ENCODE peak calls at places on chromosomes 13 and 19, in seven cellular contexts. R is activated CD8-positive, alpha-beta T cell treated with anti-CD3 and anti-CD28 coated beads for 36 hours; W is IMR-90; A is dorsolateral prefrontal cortex; B is cardiac fibroblast; D is foreskin fibroblast; N is H9. G is an unnamed sample.
A peak's percentile ranks its signal among the peaks of the same experiment; 100 is the strongest.

GRCh38 chr13:80341771-80342271 is 895 bp upstream of the SPRY2 start:
- DNase-seq in R (peak; percentile 18), W (peak; percentile 43), A (no peak), B (peak; percentile 65), D (no peak), N (peak; percentile 53), G (no peak)

GRCh38 chr13:20160346-20161274 is at the start of gene GJA3:
- DNase-seq in R (peak; percentile 71), W (peak; percentile 39), A (no peak), B (peak; percentile 25), D (peak; percentile 41), N (peak; percentile 77), G (no peak)

GRCh38 chr19:55092423-55093318 is 17.0 kb downstream of the EPS8L1 start:
- DNase-seq in R (no peak), W (no peak), A (no peak), B (no peak), D (no peak), N (peak; percentile 88), G (no peak)

GRCh38 chr19:39140195-39140516 is 14.6 kb downstream of the PAK4 start:
- DNase-seq in R (no peak), W (no peak), A (no peak), B (no peak), D (no peak), N (no peak), G (no peak)

GRCh38 chr13:19587635-19588300 is 26.4 kb upstream of the TPTE2 start:
- DNase-seq in R (peak; percentile 53), W (peak; percentile 52), A (no peak), B (peak; percentile 56), D (peak; percentile 29), N (no peak), G (no peak)

GRCh38 chr19:50759886-50760285 is 10.4 kb upstream of the GPR32 start:
- DNase-seq in R (no peak), W (peak; percentile 32), A (no peak), B (peak; percentile 28), D (peak; percentile 6), N (no peak), G (no peak)

GRCh38 chr19:54297759-54298305 is 15.1 kb downstream of the LILRA5 start:
- DNase-seq in R (no peak), W (no peak), A (no peak), B (no peak), D (no peak), N (no peak), G (no peak)

GRCh38 chr13:30821421-30821820 is 84.7 kb upstream of the MEDAG start:
- DNase-seq in R (no peak), W (no peak), A (no peak), B (no peak), D (no peak), N (no peak), G (no peak)

GRCh38 chr19:21704320-21704719 is 63.1 kb downstream of the ZNF100 start:
- DNase-seq in R (no peak), W (no peak), A (no peak), B (no peak), D (no peak), N (no peak), G (no peak)

GRCh38 chr19:47187023-47187655 is 43.9 kb downstream of the BBC3 start:
- DNase-seq in R (no peak), W (no peak), A (no peak), B (no peak), D (no peak), N (no peak), G (no peak)

GRCh38 chr13:112634102-112634501 is 46.1 kb upstream of the TUBGCP3 start:
- DNase-seq in R (no peak), W (no peak), A (no peak), B (no peak), D (no peak), N (no peak), G (no peak)

GRCh38 chr13:111981006-111981405 is 85.9 kb upstream of the SOX1 start:
- DNase-seq in R (no peak), W (no peak), A (no peak), B (no peak), D (no peak), N (no peak), G (no peak)

GRCh38 chr19:1312732-1313694 is 27.3 kb downstream of the EFNA2 start:
- DNase-seq in R (no peak), W (peak; percentile 58), A (no peak), B (peak; percentile 19), D (peak; percentile 15), N (no peak), G (no peak)

GRCh38 chr19:57241181-57241580 is 749 bp downstream of the ZNF805 start:
- DNase-seq in R (peak; percentile 6), W (peak; percentile 37), A (no peak), B (peak; percentile 51), D (peak; percentile 19), N (no peak), G (no peak)

GRCh38 chr13:102580552-102581169 is 16.1 kb upstream of the TPP2 start:
- DNase-seq in R (peak; percentile 42), W (peak; percentile 80), A (no peak), B (peak; percentile 83), D (peak; percentile 48), N (no peak), G (no peak)

GRCh38 chr19:8074501-8074900 is 21.9 kb downstream of the CCL25 start:
- DNase-seq in R (no peak), W (no peak), A (no peak), B (no peak), D (no peak), N (no peak), G (no peak)

GRCh38 chr13:70098669-70099068 is 9.0 kb upstream of the ATXN8OS start:
- DNase-seq in R (no peak), W (no peak), A (no peak), B (no peak), D (no peak), N (no peak), G (no peak)

GRCh38 chr19:38386968-38387549 is 775 bp downstream of the GGN start:
- DNase-seq in R (no peak), W (no peak), A (no peak), B (no peak), D (no peak), N (no peak), G (no peak)

GRCh38 chr19:2253106-2254051 is 2.8 kb downstream of the JSRP1 start:
- DNase-seq in R (peak; percentile 65), W (no peak), A (no peak), B (no peak), D (no peak), N (peak; percentile 79), G (no peak)

GRCh38 chr13:24985102-24985501 is 110.8 kb upstream of the PABPC3 start:
- DNase-seq in R (no peak), W (no peak), A (no peak), B (no peak), D (no peak), N (peak; percentile 65), G (no peak)

GRCh38 chr13:105008606-105009005 is 1526.9 kb downstream of the EFNB2 start:
- DNase-seq in R (no peak), W (no peak), A (no peak), B (no peak), D (no peak), N (no peak), G (no peak)

GRCh38 chr13:21014666-21015170 is 46.7 kb downstream of the LATS2 start:
- DNase-seq in R (no peak), W (peak; percentile 91), A (no peak), B (peak; percentile 85), D (peak; percentile 85), N (no peak), G (no peak)

GRCh38 chr19:35141627-35142401 is 1.2 kb upstream of the FXYD7 start:
- DNase-seq in R (peak; percentile 46), W (no peak), A (no peak), B (no peak), D (no peak), N (no peak), G (no peak)
- TF ChIP-seq CTCF in R (no peak), W (no peak), A (no peak), B (no peak), D (no peak), N (no peak), G (no peak)

GRCh38 chr19:13029893-13030292 is 34.6 kb downstream of the NFIX start:
- DNase-seq in R (peak; percentile 54), W (no peak), A (peak; percentile 71), B (peak; percentile 35), D (no peak), N (peak; percentile 63), G (no peak)
- TF ChIP-seq CTCF in R (peak; percentile 58), W (peak; percentile 29), A (peak; percentile 74), B (peak; percentile 27), D (peak; percentile 36), N (peak; percentile 77), G (peak; percentile 62)

GRCh38 chr19:42323473-42323851 is 2.0 kb upstream of the MEGF8 start:
- DNase-seq in R (no peak), W (no peak), A (no peak), B (no peak), D (no peak), N (peak; percentile 90), G (no peak)

GRCh38 chr19:42325308-42325895 is at the start of gene MEGF8:
- DNase-seq in R (peak; percentile 99), W (peak; percentile 99), A (peak; percentile 94), B (peak; percentile 99), D (peak; percentile 98), N (peak; percentile 99), G (peak; percentile 96)

GRCh38 chr19:42323852-42324654 is 1.4 kb upstream of the MEGF8 start:
- DNase-seq in R (peak; percentile 36), W (no peak), A (no peak), B (no peak), D (no peak), N (no peak), G (no peak)

GRCh38 chr19:42325896-42326771 is 699 bp downstream of the MEGF8 start:
- DNase-seq in R (peak; percentile 43), W (no peak), A (no peak), B (no peak), D (no peak), N (peak; percentile 53), G (no peak)

GRCh38 chr19:42324655-42325307 is 654 bp upstream of the MEGF8 start:
- DNase-seq in R (no peak), W (no peak), A (no peak), B (no peak), D (no peak), N (no peak), G (no peak)
- TF ChIP-seq CTCF in R (peak; percentile 81), W (no peak), A (no peak), B (no peak), D (no peak), N (no peak), G (no peak)

GRCh38 chr19:45884682-45885555 is 1.0 kb downstream of the IRF2BP1 start:
- DNase-seq in R (peak; percentile 70), W (no peak), A (no peak), B (no peak), D (no peak), N (peak; percentile 47), G (no peak)

GRCh38 chr19:45885556-45886426 is at the start of gene IRF2BP1:
- DNase-seq in R (peak; percentile 95), W (peak; percentile 91), A (peak; percentile 91), B (peak; percentile 95), D (peak; percentile 87), N (peak; percentile 91), G (peak; percentile 75)

GRCh38 chr19:45883881-45884681 is 1.9 kb downstream of the IRF2BP1 start:
- DNase-seq in R (no peak), W (no peak), A (no peak), B (no peak), D (no peak), N (no peak), G (no peak)

GRCh38 chr19:45887311-45887710 is 1.4 kb upstream of the IRF2BP1 start:
- DNase-seq in R (no peak), W (no peak), A (no peak), B (no peak), D (no peak), N (no peak), G (no peak)

GRCh38 chr19:45886427-45887310 is 728 bp upstream of the IRF2BP1 start:
- DNase-seq in R (peak; percentile 98), W (peak; percentile 92), A (peak; percentile 90), B (peak; percentile 95), D (peak; percentile 90), N (peak; percentile 93), G (peak; percentile 67)
- TF ChIP-seq CTCF in R (no peak), W (no peak), A (peak; percentile 23), B (no peak), D (no peak), N (no peak), G (no peak)